ENCODE peak calls at places on chromosomes 5 and 9, in seven cellular contexts. F, X, D, P, N, Q and Z are unnamed samples.

GRCh38 chr9:129414377-129415021 is 206.4 kb downstream of the C9orf50 start:
- DNase-seq in Q (peak; percentile 63), F (no peak), N (peak; percentile 61), P (peak; percentile 41), X (peak; percentile 46), D (peak; percentile 23), Z (peak; percentile 57)

GRCh38 chr5:151699071-151699901 is 12.6 kb upstream of the SPARC start:
- DNase-seq in D (no peak), P (peak; percentile 99), F (no peak), X (peak; percentile 98), Q (peak; percentile 99), N (no peak), Z (peak; percentile 97)

GRCh38 chr9:70924905-70925547 is 196.4 kb downstream of the TRPM3 start:
- DNase-seq in D (peak; percentile 47), P (peak; percentile 87), N (no peak), Q (peak; percentile 84), F (peak; percentile 45), X (peak; percentile 90), Z (peak; percentile 95)

GRCh38 chr5:100772011-100772410 is 131.1 kb downstream of the ST8SIA4 start:
- DNase-seq in P (no peak), F (no peak), X (no peak), N (no peak), Q (no peak), D (no peak), Z (no peak)

GRCh38 chr9:98010450-98010849 is 27.3 kb downstream of the ANP32B start:
- DNase-seq in X (peak; percentile 44), P (peak; percentile 51), N (no peak), Q (peak; percentile 64), F (no peak), D (peak; percentile 81), Z (peak; percentile 86)

GRCh38 chr5:134258896-134259295 is 33.0 kb upstream of the PPP2CA start:
- DNase-seq in P (no peak), X (no peak), D (no peak), N (no peak), F (no peak), Q (no peak), Z (peak; percentile 26)

GRCh38 chr5:134994560-134995156 is 27.0 kb downstream of the CATSPER3 start:
- DNase-seq in N (no peak), X (no peak), D (peak; percentile 25), F (no peak), Q (no peak), P (no peak), Z (no peak)

GRCh38 chr5:76718381-76718832 is 2.5 kb downstream of the F2R start:
- DNase-seq in Q (peak; percentile 62), P (peak; percentile 78), D (no peak), F (no peak), N (no peak), X (no peak), Z (peak; percentile 88)

GRCh38 chr5:109689740-109690455 is at the start of gene MAN2A1:
- DNase-seq in Q (peak; percentile 47), N (peak; percentile 81), D (peak; percentile 83), P (peak; percentile 64), F (peak; percentile 73), X (peak; percentile 77), Z (peak; percentile 76)

GRCh38 chr9:92185681-92186080 is 70.5 kb upstream of the SPTLC1 start:
- DNase-seq in F (no peak), N (no peak), D (no peak), P (no peak), Q (peak; percentile 81), X (no peak), Z (no peak)

GRCh38 chr9:7653262-7653661 is 146.3 kb downstream of the DMAC1 start:
- DNase-seq in P (no peak), D (no peak), N (no peak), F (no peak), Q (no peak), X (no peak), Z (peak; percentile 2)

GRCh38 chr5:176365663-176366574 is 632 bp downstream of the ARL10 start:
- DNase-seq in N (peak; percentile 24), P (peak; percentile 72), X (peak; percentile 54), Q (peak; percentile 55), D (no peak), F (no peak), Z (peak; percentile 54)

GRCh38 chr9:116153765-116154333 is at the start of gene PAPPA:
- DNase-seq in F (no peak), D (no peak), X (no peak), N (no peak), P (no peak), Q (no peak), Z (no peak)

GRCh38 chr5:109316631-109317030 is 93.1 kb downstream of the PJA2 start:
- DNase-seq in Q (peak; percentile 61), D (no peak), N (no peak), X (peak; percentile 33), F (no peak), P (peak; percentile 32), Z (peak; percentile 42)

GRCh38 chr5:171571663-171572062 is 152.2 kb downstream of the FGF18 start:
- DNase-seq in P (peak; percentile 65), D (no peak), F (no peak), N (no peak), Q (peak; percentile 42), X (peak; percentile 29), Z (peak; percentile 68)

GRCh38 chr5:78659714-78660113 is 11.1 kb upstream of the LHFPL2 start:
- DNase-seq in F (no peak), P (peak; percentile 89), X (peak; percentile 62), D (no peak), N (no peak), Q (peak; percentile 91), Z (no peak)

GRCh38 chr5:62137628-62138027 is 168.4 kb upstream of the KIF2A start:
- DNase-seq in F (no peak), N (no peak), Q (no peak), D (no peak), P (no peak), X (no peak), Z (no peak)

GRCh38 chr9:137593176-137593575 is 2.9 kb upstream of the ZMYND19 start:
- DNase-seq in P (no peak), D (no peak), Q (no peak), X (no peak), F (no peak), N (no peak), Z (no peak)

GRCh38 chr5:92320446-92320845 is 937.3 kb upstream of the ARRDC3 start:
- DNase-seq in X (no peak), P (no peak), Q (no peak), F (no peak), D (no peak), N (no peak), Z (no peak)

GRCh38 chr9:113523421-113524141 is 60.1 kb downstream of the RGS3 start:
- DNase-seq in P (peak; percentile 12), F (no peak), Q (no peak), X (no peak), N (peak; percentile 64), D (peak; percentile 73), Z (no peak)

GRCh38 chr5:35198096-35198495 is 32.2 kb downstream of the PRLR start:
- DNase-seq in D (no peak), F (peak; percentile 70), N (no peak), X (peak; percentile 70), P (peak; percentile 60), Q (peak; percentile 37), Z (peak; percentile 63)

GRCh38 chr5:129135633-129136032 is 41.1 kb downstream of the ISOC1 start:
- DNase-seq in X (no peak), N (no peak), Q (no peak), P (no peak), F (no peak), D (peak; percentile 16), Z (no peak)

GRCh38 chr5:155052532-155052931 is 39.0 kb downstream of the KIF4B start:
- DNase-seq in D (no peak), Q (no peak), N (no peak), P (no peak), X (no peak), F (no peak), Z (no peak)

DNA sequence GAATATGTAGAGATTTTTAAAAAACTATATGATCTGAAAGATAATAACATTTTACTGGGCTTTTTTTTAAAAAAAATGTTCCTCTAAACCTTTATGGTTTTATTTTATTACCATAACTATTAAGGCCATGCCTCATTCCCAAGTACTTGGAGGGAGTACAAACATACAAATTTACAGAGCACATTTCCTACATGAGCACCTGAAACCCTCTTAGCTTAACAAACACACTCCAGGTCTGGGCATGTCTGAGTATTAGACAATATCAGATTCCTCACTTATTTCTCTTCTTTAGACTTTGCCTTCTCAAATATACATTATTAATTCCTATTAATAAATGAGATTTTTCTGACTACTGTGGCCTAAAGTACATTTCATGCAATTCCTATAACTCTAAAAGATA is 319.2 kb downstream of the SLCO4C1 start:
- DNase-seq in F (peak; percentile 4), D (no peak), P (no peak), Q (no peak), N (no peak), X (no peak), Z (no peak)
- H3K4me3 ChIP-seq in F (no peak overlapping the region), D (no peak overlapping the region), P (no peak overlapping the region), Q (no peak overlapping the region), N (no peak overlapping the region), X (no peak overlapping the region), Z (no peak overlapping the region)

GRCh38 chr5:37738865-37739488 is 100.9 kb downstream of the GDNF start:
- DNase-seq in P (no peak), D (no peak), N (no peak), X (no peak), Q (no peak), F (no peak), Z (peak; percentile 22)
- H3K4me3 ChIP-seq in P (no peak overlapping the region), D (no peak overlapping the region), N (no peak overlapping the region), X (no peak overlapping the region), Q (no peak overlapping the region), F (no peak overlapping the region), Z (no peak overlapping the region)

GRCh38 chr5:149731617-149732400 is 1.7 kb downstream of the PPARGC1B start:
- DNase-seq in N (peak; percentile 72), F (peak; percentile 89), Q (peak; percentile 58), D (peak; percentile 89), X (peak; percentile 73), P (peak; percentile 81), Z (peak; percentile 74)

GRCh38 chr5:149732500-149733128 is 2.5 kb downstream of the PPARGC1B start:
- DNase-seq in X (peak; percentile 6), D (no peak), P (no peak), Q (no peak), F (peak; percentile 25), N (no peak), Z (peak; percentile 38)

GRCh38 chr5:149729150-149729549 is 960 bp upstream of the PPARGC1B start:
- DNase-seq in X (no peak), Q (no peak), N (no peak), P (no peak), D (no peak), F (no peak), Z (no peak)

GRCh38 chr5:149731332-149731616 is 1.2 kb downstream of the PPARGC1B start:
- DNase-seq in F (no peak), Q (no peak), P (no peak), N (no peak), X (no peak), D (no peak), Z (no peak)

GRCh38 chr5:149730620-149731331 is 666 bp downstream of the PPARGC1B start:
- DNase-seq in X (peak; percentile 22), N (peak; percentile 53), Q (no peak), F (peak; percentile 24), D (peak; percentile 75), P (peak; percentile 26), Z (peak; percentile 14)
- H3K4me3 ChIP-seq in X (peak overlapping the region; percentile 66), N (peak overlapping the region; percentile 98), Q (peak overlapping the region; percentile 47), F (peak overlapping the region; percentile 71), D (peak overlapping the region; percentile 90), P (peak overlapping the region; percentile 69), Z (peak overlapping the region; percentile 63)

GRCh38 chr9:101433229-101433628 is 2.3 kb downstream of the ALDOB start:
- DNase-seq in X (no peak), F (no peak), D (no peak), Q (no peak), P (no peak), N (no peak), Z (no peak)
- H3K4me3 ChIP-seq in X (no peak overlapping the region), F (no peak overlapping the region), D (no peak overlapping the region), Q (no peak overlapping the region), P (no peak overlapping the region), N (no peak overlapping the region), Z (no peak overlapping the region)